ENCODE peak calls at places on chromosome 21, in nine cellular contexts. One of them, this sample, is unnamed.

GRCh38 chr21:25567472-25567871 is 39.8 kb downstream of the MRPL39 start:
- DNase-seq in adrenal gland: no peak
- DNase-seq in heart left ventricle: no peak
- DNase-seq in A549: no peak
- DNase-seq in upper lobe of left lung: no peak
- DNase-seq in sigmoid colon: no peak
- DNase-seq in GM12891: no peak
- DNase-seq in IMR-90: no peak
- DNase-seq in GM12892: no peak
- DNase-seq in this sample: no peak

GRCh38 chr21:26199471-26199870 is 28.9 kb upstream of the APP start:
- DNase-seq in A549: no peak
- DNase-seq in upper lobe of left lung: no peak
- DNase-seq in adrenal gland: no peak
- DNase-seq in GM12891: no peak
- DNase-seq in GM12892: no peak
- DNase-seq in heart left ventricle: no peak
- DNase-seq in IMR-90: peak
- DNase-seq in sigmoid colon: no peak
- DNase-seq in this sample: no peak

GRCh38 chr21:33651965-33652680 is 9.8 kb downstream of the ITSN1 start:
- DNase-seq in upper lobe of left lung: no peak
- DNase-seq in IMR-90: no peak
- DNase-seq in A549: no peak
- DNase-seq in sigmoid colon: no peak
- DNase-seq in GM12892: no peak
- DNase-seq in GM12891: no peak
- DNase-seq in heart left ventricle: no peak
- DNase-seq in adrenal gland: no peak
- DNase-seq in this sample: no peak

GRCh38 chr21:31479714-31480113 is 135.7 kb upstream of the TIAM1 start:
- DNase-seq in sigmoid colon: no peak
- DNase-seq in heart left ventricle: no peak
- DNase-seq in adrenal gland: no peak
- DNase-seq in GM12891: no peak
- DNase-seq in A549: no peak
- DNase-seq in IMR-90: no peak
- DNase-seq in GM12892: no peak
- DNase-seq in upper lobe of left lung: no peak
- DNase-seq in this sample: no peak

GRCh38 chr21:29645666-29646553 is 293.9 kb downstream of the GRIK1 start:
- DNase-seq in upper lobe of left lung: no peak
- DNase-seq in GM12891: no peak
- DNase-seq in IMR-90: no peak
- DNase-seq in heart left ventricle: no peak
- DNase-seq in adrenal gland: no peak
- DNase-seq in GM12892: no peak
- DNase-seq in sigmoid colon: no peak
- DNase-seq in A549: no peak
- DNase-seq in this sample: no peak

GRCh38 chr21:17732306-17732705 is 86.8 kb downstream of the C21orf91 start:
- DNase-seq in upper lobe of left lung: no peak
- DNase-seq in sigmoid colon: no peak
- DNase-seq in adrenal gland: no peak
- DNase-seq in GM12892: no peak
- DNase-seq in GM12891: no peak
- DNase-seq in IMR-90: peak
- DNase-seq in A549: no peak
- DNase-seq in heart left ventricle: no peak
- DNase-seq in this sample: no peak

GRCh38 chr21:43318841-43319781 is 107.8 kb downstream of the SIK1 start:
- DNase-seq in upper lobe of left lung: no peak
- DNase-seq in sigmoid colon: no peak
- DNase-seq in IMR-90: peak
- DNase-seq in adrenal gland: no peak
- DNase-seq in heart left ventricle: peak
- DNase-seq in GM12891: no peak
- DNase-seq in A549: no peak
- DNase-seq in GM12892: no peak
- DNase-seq in this sample: peak

GRCh38 chr21:35048706-35049617 is at the start of gene RUNX1:
- DNase-seq in GM12891: peak
- DNase-seq in IMR-90: peak
- DNase-seq in adrenal gland: no peak
- DNase-seq in sigmoid colon: no peak
- DNase-seq in upper lobe of left lung: no peak
- DNase-seq in A549: no peak
- DNase-seq in GM12892: peak
- DNase-seq in heart left ventricle: peak
- DNase-seq in this sample: peak

GRCh38 chr21:17976139-17976538 is 157.0 kb upstream of the C21orf91 start:
- DNase-seq in adrenal gland: no peak
- DNase-seq in GM12891: no peak
- DNase-seq in IMR-90: no peak
- DNase-seq in heart left ventricle: no peak
- DNase-seq in A549: no peak
- DNase-seq in GM12892: no peak
- DNase-seq in sigmoid colon: no peak
- DNase-seq in upper lobe of left lung: no peak
- DNase-seq in this sample: no peak

GRCh38 chr21:26572668-26573381 is at the start of gene CYYR1:
- DNase-seq in GM12892: no peak
- DNase-seq in upper lobe of left lung: peak
- DNase-seq in heart left ventricle: peak
- DNase-seq in A549: no peak
- DNase-seq in GM12891: no peak
- DNase-seq in adrenal gland: peak
- DNase-seq in sigmoid colon: no peak
- DNase-seq in IMR-90: no peak
- DNase-seq in this sample: no peak

GRCh38 chr21:42683371-42684108 is 30.1 kb downstream of the PDE9A start:
- DNase-seq in heart left ventricle: no peak
- DNase-seq in upper lobe of left lung: peak
- DNase-seq in GM12891: no peak
- DNase-seq in adrenal gland: no peak
- DNase-seq in sigmoid colon: no peak
- DNase-seq in A549: no peak
- DNase-seq in IMR-90: no peak
- DNase-seq in GM12892: no peak
- DNase-seq in this sample: no peak

GRCh38 chr21:26177741-26178452 is 7.3 kb upstream of the APP start:
- DNase-seq in A549: no peak
- DNase-seq in IMR-90: no peak
- DNase-seq in adrenal gland: no peak
- DNase-seq in GM12892: no peak
- DNase-seq in upper lobe of left lung: no peak
- DNase-seq in GM12891: no peak
- DNase-seq in sigmoid colon: no peak
- DNase-seq in heart left ventricle: no peak
- DNase-seq in this sample: no peak

GRCh38 chr21:34986561-34987533 is 62.3 kb downstream of the RUNX1 start:
- DNase-seq in adrenal gland: no peak
- DNase-seq in IMR-90: peak
- DNase-seq in GM12892: no peak
- DNase-seq in sigmoid colon: peak
- DNase-seq in GM12891: peak
- DNase-seq in A549: no peak
- DNase-seq in upper lobe of left lung: no peak
- DNase-seq in heart left ventricle: no peak
- DNase-seq in this sample: peak

GRCh38 chr21:31203371-31204054 is 140.5 kb downstream of the TIAM1 start:
- DNase-seq in A549: no peak
- DNase-seq in upper lobe of left lung: no peak
- DNase-seq in heart left ventricle: no peak
- DNase-seq in adrenal gland: no peak
- DNase-seq in IMR-90: peak
- DNase-seq in GM12891: no peak
- DNase-seq in GM12892: no peak
- DNase-seq in sigmoid colon: no peak
- DNase-seq in this sample: peak

GRCh38 chr21:32569261-32570230 is 15.8 kb downstream of the TCP10L start:
- DNase-seq in A549: peak
- DNase-seq in IMR-90: peak
- DNase-seq in GM12891: peak
- DNase-seq in heart left ventricle: peak
- DNase-seq in upper lobe of left lung: peak
- DNase-seq in adrenal gland: peak
- DNase-seq in sigmoid colon: peak
- DNase-seq in GM12892: peak
- DNase-seq in this sample: peak
- TF ChIP-seq POLR2A in A549: peak
- TF ChIP-seq POLR2A in IMR-90: no peak
- TF ChIP-seq POLR2A in GM12891: no peak
- TF ChIP-seq POLR2A in heart left ventricle: peak
- TF ChIP-seq POLR2A in upper lobe of left lung: no peak
- TF ChIP-seq POLR2A in adrenal gland: peak
- TF ChIP-seq POLR2A in sigmoid colon: no peak
- TF ChIP-seq POLR2A in GM12892: no peak
- TF ChIP-seq POLR2A in this sample: peak

GRCh38 chr21:37564924-37565529 is 198.5 kb downstream of the DYRK1A start:
- DNase-seq in upper lobe of left lung: no peak
- DNase-seq in heart left ventricle: no peak
- DNase-seq in A549: no peak
- DNase-seq in adrenal gland: peak
- DNase-seq in IMR-90: peak
- DNase-seq in GM12892: no peak
- DNase-seq in GM12891: no peak
- DNase-seq in sigmoid colon: no peak
- DNase-seq in this sample: no peak

GRCh38 chr21:37564341-37564923 is 197.9 kb downstream of the DYRK1A start:
- DNase-seq in heart left ventricle: peak
- DNase-seq in adrenal gland: peak
- DNase-seq in A549: peak
- DNase-seq in upper lobe of left lung: peak
- DNase-seq in sigmoid colon: peak
- DNase-seq in GM12891: peak
- DNase-seq in IMR-90: peak
- DNase-seq in GM12892: no peak
- DNase-seq in this sample: peak

GRCh38 chr21:37566790-37567725 is 200.5 kb downstream of the DYRK1A start:
- DNase-seq in sigmoid colon: no peak
- DNase-seq in heart left ventricle: no peak
- DNase-seq in IMR-90: no peak
- DNase-seq in GM12891: no peak
- DNase-seq in A549: no peak
- DNase-seq in upper lobe of left lung: no peak
- DNase-seq in GM12892: no peak
- DNase-seq in adrenal gland: no peak
- DNase-seq in this sample: no peak

GRCh38 chr21:37563641-37564340 is 197.2 kb downstream of the DYRK1A start:
- DNase-seq in upper lobe of left lung: peak
- DNase-seq in IMR-90: peak
- DNase-seq in adrenal gland: peak
- DNase-seq in sigmoid colon: peak
- DNase-seq in GM12892: peak
- DNase-seq in heart left ventricle: peak
- DNase-seq in A549: peak
- DNase-seq in GM12891: peak
- DNase-seq in this sample: peak

GRCh38 chr21:37565530-37566223 is 199.1 kb downstream of the DYRK1A start:
- DNase-seq in IMR-90: peak
- DNase-seq in sigmoid colon: no peak
- DNase-seq in GM12892: no peak
- DNase-seq in upper lobe of left lung: no peak
- DNase-seq in heart left ventricle: no peak
- DNase-seq in adrenal gland: no peak
- DNase-seq in GM12891: no peak
- DNase-seq in A549: no peak
- DNase-seq in this sample: no peak
- TF ChIP-seq POLR2A in IMR-90: no peak
- TF ChIP-seq POLR2A in sigmoid colon: no peak
- TF ChIP-seq POLR2A in GM12892: no peak
- TF ChIP-seq POLR2A in upper lobe of left lung: no peak
- TF ChIP-seq POLR2A in heart left ventricle: no peak
- TF ChIP-seq POLR2A in adrenal gland: no peak
- TF ChIP-seq POLR2A in GM12891: no peak
- TF ChIP-seq POLR2A in A549: no peak
- TF ChIP-seq POLR2A in this sample: no peak

GRCh38 chr21:41444703-41445464 is 18.8 kb downstream of the MX1 start:
- DNase-seq in adrenal gland: no peak
- DNase-seq in GM12892: no peak
- DNase-seq in A549: no peak
- DNase-seq in heart left ventricle: no peak
- DNase-seq in sigmoid colon: no peak
- DNase-seq in IMR-90: no peak
- DNase-seq in upper lobe of left lung: no peak
- DNase-seq in GM12891: no peak
- DNase-seq in this sample: no peak
- TF ChIP-seq POLR2A in adrenal gland: no peak
- TF ChIP-seq POLR2A in GM12892: no peak
- TF ChIP-seq POLR2A in A549: no peak
- TF ChIP-seq POLR2A in heart left ventricle: no peak
- TF ChIP-seq POLR2A in sigmoid colon: no peak
- TF ChIP-seq POLR2A in IMR-90: no peak
- TF ChIP-seq POLR2A in upper lobe of left lung: no peak
- TF ChIP-seq POLR2A in GM12891: peak
- TF ChIP-seq POLR2A in this sample: no peak

GRCh38 chr21:38166214-38166547 is 90.6 kb upstream of the KCNJ15 start:
- DNase-seq in sigmoid colon: no peak
- DNase-seq in A549: no peak
- DNase-seq in upper lobe of left lung: no peak
- DNase-seq in adrenal gland: no peak
- DNase-seq in GM12892: no peak
- DNase-seq in GM12891: no peak
- DNase-seq in heart left ventricle: no peak
- DNase-seq in IMR-90: no peak
- DNase-seq in this sample: no peak
- TF ChIP-seq POLR2A in sigmoid colon: no peak
- TF ChIP-seq POLR2A in A549: no peak
- TF ChIP-seq POLR2A in upper lobe of left lung: no peak
- TF ChIP-seq POLR2A in adrenal gland: no peak
- TF ChIP-seq POLR2A in GM12892: no peak
- TF ChIP-seq POLR2A in GM12891: no peak
- TF ChIP-seq POLR2A in heart left ventricle: no peak
- TF ChIP-seq POLR2A in IMR-90: no peak
- TF ChIP-seq POLR2A in this sample: no peak

DNA sequence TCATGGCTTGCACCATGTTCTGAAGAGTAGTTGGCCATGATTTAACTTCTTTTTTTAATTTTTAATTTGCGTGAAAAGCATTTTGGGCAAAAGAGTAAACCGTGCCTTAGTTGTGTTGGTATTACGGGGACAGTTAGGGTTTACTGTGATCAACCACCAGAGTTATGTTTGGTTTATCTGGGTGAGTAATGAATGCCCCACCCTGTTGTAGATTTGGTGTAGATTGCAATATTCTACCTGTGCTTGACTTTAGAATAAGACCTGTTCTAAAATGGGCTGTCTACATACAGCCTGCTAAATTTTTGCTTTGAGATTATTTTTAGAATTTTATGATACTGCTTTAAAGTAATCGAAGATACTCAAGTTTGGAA is 1.4 kb downstream of the USP25 start:
- DNase-seq in upper lobe of left lung: no peak
- DNase-seq in sigmoid colon: no peak
- DNase-seq in A549: peak
- DNase-seq in adrenal gland: no peak
- DNase-seq in IMR-90: no peak
- DNase-seq in heart left ventricle: no peak
- DNase-seq in GM12891: no peak
- DNase-seq in GM12892: no peak
- DNase-seq in this sample: peak
- TF ChIP-seq POLR2A in upper lobe of left lung: no peak
- TF ChIP-seq POLR2A in sigmoid colon: no peak
- TF ChIP-seq POLR2A in A549: no peak
- TF ChIP-seq POLR2A in adrenal gland: no peak
- TF ChIP-seq POLR2A in IMR-90: no peak
- TF ChIP-seq POLR2A in heart left ventricle: no peak
- TF ChIP-seq POLR2A in GM12891: no peak
- TF ChIP-seq POLR2A in GM12892: no peak
- TF ChIP-seq POLR2A in this sample: no peak

GRCh38 chr21:45554477-45555175 is 12.4 kb upstream of the SLC19A1 start:
- DNase-seq in GM12892: peak
- DNase-seq in heart left ventricle: peak
- DNase-seq in A549: peak
- DNase-seq in adrenal gland: peak
- DNase-seq in IMR-90: peak
- DNase-seq in upper lobe of left lung: peak
- DNase-seq in GM12891: peak
- DNase-seq in sigmoid colon: peak
- DNase-seq in this sample: peak
- TF ChIP-seq POLR2A in GM12892: no peak
- TF ChIP-seq POLR2A in heart left ventricle: no peak
- TF ChIP-seq POLR2A in A549: peak
- TF ChIP-seq POLR2A in adrenal gland: peak
- TF ChIP-seq POLR2A in IMR-90: peak
- TF ChIP-seq POLR2A in upper lobe of left lung: no peak
- TF ChIP-seq POLR2A in GM12891: no peak
- TF ChIP-seq POLR2A in sigmoid colon: no peak
- TF ChIP-seq POLR2A in this sample: peak